ENCODE peak calls at places on chromosome 5, in eight cellular contexts. U, D, R, W, P, H, B and T are unnamed samples.

GRCh38 chr5:161007879-161008278 is 155.9 kb upstream of the ATP10B start:
- DNase-seq in U (no peak), B (no peak), D (no peak), R (no peak), P (no peak), H (no peak), W (no peak), T (no peak)

GRCh38 chr5:14741131-14741530 is 76.6 kb downstream of the OTULIN start:
- DNase-seq in P (no peak), R (no peak), D (no peak), U (no peak), B (no peak), W (no peak), H (no peak), T (no peak)

GRCh38 chr5:139770722-139771121 is 24.9 kb upstream of the PSD2 start:
- DNase-seq in W (no peak), P (no peak), D (no peak), H (no peak), B (no peak), R (no peak), U (no peak), T (no peak)

GRCh38 chr5:102523541-102524175 is 24.9 kb upstream of the SLCO6A1 start:
- DNase-seq in W (peak), R (no peak), B (no peak), U (no peak), D (no peak), P (no peak), H (no peak), T (no peak)

GRCh38 chr5:3590253-3590966 is 5.2 kb upstream of the IRX1 start:
- DNase-seq in W (no peak), P (no peak), U (no peak), D (no peak), H (no peak), R (no peak), B (no peak), T (no peak)

GRCh38 chr5:158013939-158014338 is 155.0 kb upstream of the CLINT1 start:
- DNase-seq in D (no peak), H (no peak), R (peak), B (no peak), U (no peak), W (peak), P (no peak), T (no peak)

GRCh38 chr5:74342948-74343682 is 297.4 kb downstream of the ENC1 start:
- DNase-seq in W (no peak), H (peak), R (no peak), P (no peak), B (peak), D (no peak), U (no peak), T (no peak)

GRCh38 chr5:95543017-95543705 is 11.6 kb downstream of the SKIC3 start:
- DNase-seq in D (no peak), U (no peak), B (no peak), P (no peak), R (no peak), H (no peak), W (no peak), T (no peak)

GRCh38 chr5:89988129-89988528 is 421.4 kb downstream of the CETN3 start:
- DNase-seq in W (no peak), B (no peak), P (no peak), H (no peak), U (no peak), D (no peak), R (peak), T (no peak)